ENCODE peak calls at places on chromosomes 16 and 17, in seven cellular contexts. X, G, C, T, L, B and H are unnamed samples.

GRCh38 chr17:66814570-66814969 is 20.3 kb upstream of the CACNG5 start:
- DNase-seq in X (no peak), G (no peak), C (no peak), T (no peak), L (no peak), B (no peak), H (no peak)

GRCh38 chr17:7136266-7136877 is 21.8 kb upstream of the ASGR2 start:
- DNase-seq in X (peak; percentile 34), G (peak; percentile 33), C (no peak), T (peak; percentile 36), L (peak; percentile 76), B (peak; percentile 79), H (peak; percentile 28)

GRCh38 chr17:73667184-73667959 is 23.1 kb upstream of the SDK2 start:
- DNase-seq in X (no peak), G (no peak), C (no peak), T (no peak), L (no peak), B (no peak), H (no peak)

GRCh38 chr16:72910371-72910770 is 137.6 kb downstream of the ZFHX3 start:
- DNase-seq in X (no peak), G (no peak), C (no peak), T (no peak), L (no peak), B (no peak), H (no peak)

GRCh38 chr17:38721802-38722201 is 8.3 kb upstream of the CISD3 start:
- DNase-seq in X (no peak), G (no peak), C (no peak), T (no peak), L (no peak), B (no peak), H (no peak)

GRCh38 chr17:79983456-79983855 is 52.2 kb downstream of the TBC1D16 start:
- DNase-seq in X (no peak), G (no peak), C (peak; percentile 58), T (no peak), L (no peak), B (no peak), H (no peak)

GRCh38 chr16:59601452-59601851 is 867.3 kb upstream of the GOT2 start:
- DNase-seq in X (no peak), G (no peak), C (no peak), T (no peak), L (no peak), B (no peak), H (no peak)

GRCh38 chr17:4006165-4006589 is 41.9 kb upstream of the ATP2A3 start:
- DNase-seq in X (no peak), G (no peak), C (no peak), T (no peak), L (no peak), B (no peak), H (no peak)

GRCh38 chr16:10093564-10093963 is 88.7 kb downstream of the GRIN2A start:
- DNase-seq in X (no peak), G (no peak), C (peak; percentile 22), T (no peak), L (no peak), B (no peak), H (no peak)

GRCh38 chr16:84397090-84397489 is 28.8 kb downstream of the ATP2C2 start:
- DNase-seq in X (no peak), G (no peak), C (no peak), T (peak; percentile 19), L (no peak), B (no peak), H (no peak)
- TF ChIP-seq CTCF in X (no peak), G (peak; percentile 18), C (no peak), T (peak; percentile 43), L (peak; percentile 35), B (peak; percentile 30), H (peak; percentile 1)

DNA sequence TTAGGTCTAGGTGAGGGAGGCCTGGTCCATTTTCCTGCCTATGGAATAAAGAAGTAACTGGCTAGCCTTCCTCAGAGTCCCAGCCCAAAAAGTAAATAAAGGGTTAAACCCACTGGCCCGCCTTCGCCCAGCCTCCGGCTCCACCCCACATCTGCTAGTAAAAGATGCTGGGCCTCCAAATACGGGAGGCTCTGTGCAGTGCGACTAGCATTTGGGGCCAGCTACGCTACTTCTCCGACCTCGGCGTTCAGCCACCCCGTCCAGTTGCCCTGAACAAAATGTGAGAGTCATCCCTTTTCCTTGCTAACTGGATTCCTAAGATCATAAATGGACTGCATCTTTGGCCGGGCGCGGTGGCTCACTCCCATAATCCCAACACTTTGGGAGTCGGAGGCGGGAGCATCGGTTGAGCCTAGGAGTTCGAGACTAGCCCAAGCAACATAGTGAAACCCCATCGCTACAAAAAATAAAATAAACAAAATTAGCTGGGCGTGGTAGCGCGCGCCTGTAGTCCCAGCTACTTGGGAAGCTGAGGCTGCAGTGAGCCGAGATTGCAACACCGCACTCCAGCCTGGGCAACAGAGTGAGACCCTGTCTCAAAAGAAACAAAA is 880 bp upstream of the MPP2 start:
- DNase-seq in X (peak; percentile 18), G (no peak), C (peak; percentile 88), T (no peak), L (peak; percentile 54), B (peak; percentile 75), H (no peak)
- H3K4me3 ChIP-seq in X (no peak overlapping the region), G (no peak overlapping the region), C (peak overlapping the region; percentile 86), T (no peak overlapping the region), L (no peak overlapping the region), B (no peak overlapping the region), H (no peak overlapping the region)

DNA sequence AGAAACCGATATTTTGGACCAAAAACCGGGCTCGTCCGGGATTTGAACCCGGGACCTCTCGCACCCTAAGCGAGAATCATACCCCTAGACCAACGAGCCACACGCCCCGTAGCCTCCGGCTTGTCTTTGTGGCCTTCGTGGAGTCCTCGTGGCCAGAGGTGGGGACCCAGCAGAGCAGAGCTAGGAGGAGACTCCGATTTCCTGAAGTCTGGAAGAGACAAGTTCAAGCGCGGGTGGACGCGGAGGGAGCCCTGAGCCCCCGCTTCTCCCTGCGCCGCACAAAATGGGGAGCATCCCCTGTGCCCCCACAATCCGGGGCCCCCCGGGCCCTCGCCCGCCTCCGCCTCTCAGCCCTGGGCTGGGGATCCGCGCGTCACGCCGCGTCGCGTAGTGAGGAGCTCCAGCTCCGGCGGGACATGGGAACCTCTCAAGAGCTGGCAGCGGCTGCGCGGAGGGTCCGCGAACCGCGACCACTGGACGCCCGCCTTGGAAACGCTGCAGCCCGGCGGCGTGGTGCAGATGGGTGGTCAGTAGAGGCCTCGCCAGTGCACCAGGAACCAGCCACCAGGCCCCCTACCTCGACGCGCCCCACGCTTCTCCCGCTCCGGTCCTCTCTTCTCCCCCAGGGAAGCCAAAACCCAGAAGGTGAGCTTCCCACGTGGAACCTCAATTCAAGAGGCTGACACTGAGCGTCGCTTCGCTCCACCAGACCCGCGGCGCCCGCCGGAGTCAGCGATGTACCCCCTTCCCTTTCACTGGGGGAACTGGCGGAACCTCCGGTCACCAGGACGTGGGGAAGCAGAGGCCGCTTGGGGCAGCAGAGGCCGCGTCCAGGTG is 5.2 kb upstream of the OR1F1 start:
- DNase-seq in X (no peak), G (no peak), C (no peak), T (peak; percentile 77), L (peak; percentile 66), B (peak; percentile 47), H (no peak)
- TF ChIP-seq CTCF in X (peak; percentile 44), G (peak; percentile 42), C (no peak), T (peak; percentile 45), L (peak; percentile 9), B (no peak), H (peak; percentile 71)

DNA sequence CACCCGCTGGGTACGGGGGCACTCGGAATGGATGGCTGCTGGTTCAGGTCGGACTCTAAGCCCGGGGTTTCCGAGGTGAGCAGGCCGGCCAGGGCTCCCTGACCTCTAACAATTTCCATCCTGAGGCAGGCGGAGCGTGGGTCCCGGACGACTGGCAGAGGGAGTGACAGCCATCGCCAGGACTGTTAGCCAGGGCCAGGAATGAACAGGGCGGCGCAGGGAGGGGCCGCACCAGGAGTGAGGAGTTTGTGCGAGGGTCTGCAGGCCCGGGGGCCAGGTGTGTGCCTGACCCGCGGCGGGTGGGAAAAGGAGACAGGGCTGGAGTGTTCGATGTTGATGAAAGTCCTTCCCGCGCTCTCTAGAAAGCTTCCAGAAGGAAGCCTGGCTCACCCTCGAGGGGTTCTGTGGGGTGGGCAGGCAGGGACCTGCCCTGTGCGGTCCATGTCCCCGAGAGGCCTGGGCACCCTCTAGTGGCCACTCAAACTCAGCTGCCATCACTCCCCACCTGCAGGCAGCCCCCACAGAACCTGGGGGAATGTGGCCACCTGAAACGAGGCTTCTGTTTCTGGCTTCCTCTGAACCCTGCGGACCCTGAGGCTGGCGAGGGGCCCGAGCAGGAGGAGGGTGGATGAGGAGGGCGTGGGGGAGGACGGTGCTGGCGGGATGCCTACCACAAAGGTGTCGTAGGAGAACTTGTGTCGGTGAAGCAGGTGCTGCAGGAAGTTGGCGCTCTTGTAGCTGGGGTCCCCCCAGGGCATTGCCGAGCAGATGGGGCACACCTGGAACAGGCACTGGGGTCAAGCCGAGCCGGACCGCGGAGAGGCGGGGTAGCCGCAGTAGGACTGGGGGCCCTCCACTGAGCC is 8.1 kb downstream of the RNF166 start:
- DNase-seq in X (no peak), G (no peak), C (no peak), T (no peak), L (peak; percentile 33), B (no peak), H (no peak)
- H3K4me3 ChIP-seq in X (no peak overlapping the region), G (no peak overlapping the region), C (no peak overlapping the region), T (no peak overlapping the region), L (no peak overlapping the region), B (no peak overlapping the region), H (no peak overlapping the region)

DNA sequence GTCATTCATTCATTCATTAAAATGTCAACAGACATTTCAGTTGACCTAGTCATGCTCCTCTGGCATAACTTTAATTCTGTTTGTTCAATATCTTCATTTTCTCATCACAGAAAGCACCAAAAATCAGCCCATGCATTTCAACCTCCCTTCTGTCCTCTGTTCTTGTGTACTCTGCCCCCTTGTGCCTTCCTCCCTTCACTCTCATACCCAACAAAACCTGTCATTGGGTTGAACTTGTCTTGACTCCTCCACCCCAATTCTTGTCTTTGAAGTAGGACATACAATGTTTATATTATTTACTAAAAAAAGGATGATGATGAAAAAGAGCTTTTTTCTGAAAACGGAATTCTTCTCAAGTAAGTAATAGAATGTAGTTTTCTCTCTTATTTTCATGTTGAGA is 43.8 kb downstream of the COX10 start:
- DNase-seq in X (no peak), G (no peak), C (no peak), T (no peak), L (no peak), B (no peak), H (no peak)
- TF ChIP-seq CTCF in X (no peak), G (no peak), C (no peak), T (no peak), L (no peak), B (no peak), H (no peak)

GRCh38 chr16:81445926-81446317 is 1.3 kb downstream of the CMIP start:
- DNase-seq in X (no peak), G (no peak), C (no peak), T (no peak), L (no peak), B (no peak), H (no peak)
- H3K4me3 ChIP-seq in X (peak overlapping the region; percentile 79), G (peak overlapping the region; percentile 100), C (peak overlapping the region; percentile 94), T (peak overlapping the region; percentile 69), L (peak overlapping the region; percentile 97), B (peak overlapping the region; percentile 91), H (peak overlapping the region; percentile 79)

GRCh38 chr16:89168381-89169189 is 3.0 kb upstream of the CDH15 start:
- DNase-seq in X (no peak), G (no peak), C (no peak), T (no peak), L (no peak), B (no peak), H (no peak)
- TF ChIP-seq CTCF in X (peak; percentile 15), G (no peak), C (no peak), T (no peak), L (peak; percentile 4), B (peak; percentile 2), H (no peak)

GRCh38 chr16:48361540-48361939 is 23.7 kb downstream of the SIAH1 start:
- DNase-seq in X (no peak), G (no peak), C (no peak), T (no peak), L (no peak), B (no peak), H (no peak)
- H3K4me3 ChIP-seq in X (no peak overlapping the region), G (no peak overlapping the region), C (no peak overlapping the region), T (no peak overlapping the region), L (no peak overlapping the region), B (no peak overlapping the region), H (no peak overlapping the region)